ENCODE peak calls at places on chromosomes 3 and 15, in four cellular contexts. One of them, this sample, is unnamed.

GRCh38 chr3:141455603-141456327 is 31.1 kb upstream of the RASA2 start:
- DNase-seq in K562: no peak
- DNase-seq in upper lobe of left lung: peak
- DNase-seq in sigmoid colon: no peak
- DNase-seq in this sample: no peak

GRCh38 chr3:148360046-148360445 is 337.7 kb upstream of the AGTR1 start:
- DNase-seq in K562: no peak
- DNase-seq in upper lobe of left lung: no peak
- DNase-seq in sigmoid colon: no peak
- DNase-seq in this sample: no peak

GRCh38 chr3:17287006-17287689 is 402.4 kb downstream of the PLCL2 start:
- DNase-seq in K562: no peak
- DNase-seq in upper lobe of left lung: no peak
- DNase-seq in sigmoid colon: no peak
- DNase-seq in this sample: no peak

GRCh38 chr15:99434506-99435137 is 131.2 kb upstream of the MEF2A start:
- DNase-seq in K562: no peak
- DNase-seq in upper lobe of left lung: peak
- DNase-seq in sigmoid colon: peak
- DNase-seq in this sample: no peak

GRCh38 chr3:152466784-152467183 is 198.1 kb downstream of the MBNL1 start:
- DNase-seq in K562: peak
- DNase-seq in upper lobe of left lung: no peak
- DNase-seq in sigmoid colon: no peak
- DNase-seq in this sample: no peak

GRCh38 chr15:66698318-66698961 is 3.6 kb upstream of the SMAD6 start:
- DNase-seq in K562: peak
- DNase-seq in upper lobe of left lung: no peak
- DNase-seq in sigmoid colon: peak
- DNase-seq in this sample: no peak

GRCh38 chr15:94110476-94111130 is 120.8 kb upstream of the MCTP2 start:
- DNase-seq in K562: no peak
- DNase-seq in upper lobe of left lung: no peak
- DNase-seq in sigmoid colon: no peak
- DNase-seq in this sample: no peak

GRCh38 chr3:67617518-67617917 is 36.9 kb downstream of the SUCLG2 start:
- DNase-seq in K562: no peak
- DNase-seq in upper lobe of left lung: no peak
- DNase-seq in sigmoid colon: no peak
- DNase-seq in this sample: no peak

GRCh38 chr3:177354461-177354860 is 157.2 kb upstream of the TBL1XR1 start:
- DNase-seq in K562: no peak
- DNase-seq in upper lobe of left lung: no peak
- DNase-seq in sigmoid colon: no peak
- DNase-seq in this sample: no peak

GRCh38 chr3:58004972-58005371 is 3.2 kb upstream of the FLNB start:
- DNase-seq in K562: no peak
- DNase-seq in upper lobe of left lung: no peak
- DNase-seq in sigmoid colon: no peak
- DNase-seq in this sample: no peak

GRCh38 chr3:172208586-172209332 is 169.4 kb downstream of the FNDC3B start:
- DNase-seq in K562: no peak
- DNase-seq in upper lobe of left lung: peak
- DNase-seq in sigmoid colon: no peak
- DNase-seq in this sample: no peak

GRCh38 chr3:58383476-58383875 is 50.2 kb downstream of the PDHB start:
- DNase-seq in K562: no peak
- DNase-seq in upper lobe of left lung: no peak
- DNase-seq in sigmoid colon: no peak
- DNase-seq in this sample: no peak

GRCh38 chr3:77319711-77320110 is 279.8 kb downstream of the ROBO2 start:
- DNase-seq in K562: peak
- DNase-seq in upper lobe of left lung: no peak
- DNase-seq in sigmoid colon: no peak
- DNase-seq in this sample: no peak

GRCh38 chr15:59866642-59867041 is 137.5 kb upstream of the FOXB1 start:
- DNase-seq in K562: no peak
- DNase-seq in upper lobe of left lung: no peak
- DNase-seq in sigmoid colon: no peak
- DNase-seq in this sample: no peak

GRCh38 chr15:84911879-84912660 is 27.6 kb downstream of the SLC28A1 start:
- DNase-seq in K562: peak
- DNase-seq in upper lobe of left lung: no peak
- DNase-seq in sigmoid colon: peak
- DNase-seq in this sample: no peak

GRCh38 chr3:167653750-167654149 is at the start of gene WDR49:
- DNase-seq in K562: no peak
- DNase-seq in upper lobe of left lung: no peak
- DNase-seq in sigmoid colon: no peak
- DNase-seq in this sample: no peak

GRCh38 chr3:37997321-37997720 is 6.7 kb downstream of the VILL start:
- DNase-seq in K562: no peak
- DNase-seq in upper lobe of left lung: no peak
- DNase-seq in sigmoid colon: peak
- DNase-seq in this sample: no peak

GRCh38 chr3:70740082-70740481 is 427.6 kb upstream of the MDFIC2 start:
- DNase-seq in K562: no peak
- DNase-seq in upper lobe of left lung: no peak
- DNase-seq in sigmoid colon: no peak
- DNase-seq in this sample: no peak

GRCh38 chr3:186536883-186537553 is 7.2 kb downstream of the CRYGS start:
- DNase-seq in K562: peak
- DNase-seq in upper lobe of left lung: no peak
- DNase-seq in sigmoid colon: no peak
- DNase-seq in this sample: no peak

GRCh38 chr15:84098604-84099003 is 137.0 kb upstream of the GOLGA6L4 start:
- DNase-seq in K562: no peak
- DNase-seq in upper lobe of left lung: no peak
- DNase-seq in sigmoid colon: no peak
- DNase-seq in this sample: no peak

GRCh38 chr3:156605686-156606605 is 51.0 kb upstream of the SSR3 start:
- DNase-seq in K562: peak
- DNase-seq in upper lobe of left lung: peak
- DNase-seq in sigmoid colon: peak
- DNase-seq in this sample: no peak

GRCh38 chr3:12969487-12969886 is 103.7 kb downstream of the IQSEC1 start:
- DNase-seq in K562: no peak
- DNase-seq in upper lobe of left lung: no peak
- DNase-seq in sigmoid colon: no peak
- DNase-seq in this sample: no peak

GRCh38 chr3:9028134-9028533 is 64.9 kb upstream of the RAD18 start:
- DNase-seq in K562: no peak
- DNase-seq in upper lobe of left lung: peak
- DNase-seq in sigmoid colon: peak
- DNase-seq in this sample: no peak

GRCh38 chr15:39784638-39785037 is 2.0 kb upstream of the FSIP1 start:
- DNase-seq in K562: no peak
- DNase-seq in upper lobe of left lung: no peak
- DNase-seq in sigmoid colon: no peak
- DNase-seq in this sample: no peak

GRCh38 chr3:134039161-134039862 is 9.6 kb upstream of the SLCO2A1 start:
- DNase-seq in K562: peak
- DNase-seq in upper lobe of left lung: peak
- DNase-seq in sigmoid colon: peak
- DNase-seq in this sample: no peak
- TF ChIP-seq POLR2AphosphoS5 in K562: no peak
- TF ChIP-seq POLR2AphosphoS5 in upper lobe of left lung: no peak
- TF ChIP-seq POLR2AphosphoS5 in sigmoid colon: no peak
- TF ChIP-seq POLR2AphosphoS5 in this sample: no peak

DNA sequence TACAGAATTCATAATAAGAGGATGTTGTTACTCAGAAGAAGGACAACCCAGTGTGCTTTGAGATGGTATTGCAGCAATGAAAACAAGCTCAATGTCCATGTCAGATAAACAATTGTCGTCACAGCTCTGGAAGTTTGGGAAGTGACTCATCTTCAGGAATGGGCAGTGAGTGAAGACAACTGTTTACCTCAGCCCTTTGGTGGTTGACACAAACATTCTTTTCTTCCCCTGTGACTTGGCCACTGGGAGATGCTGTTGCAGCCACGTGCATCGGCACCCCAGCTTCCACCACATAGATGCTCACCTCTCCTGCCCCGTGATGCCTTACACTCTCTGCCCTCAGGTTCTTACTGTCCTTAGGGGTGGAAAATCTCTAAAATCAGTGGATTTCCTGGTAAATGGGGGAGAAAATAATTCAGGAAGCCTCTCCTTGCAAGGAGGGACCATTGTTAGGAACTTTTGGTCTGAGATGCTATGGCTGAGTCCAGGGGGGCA is 114.1 kb upstream of the GALNT15 start:
- DNase-seq in K562: peak
- DNase-seq in upper lobe of left lung: no peak
- DNase-seq in sigmoid colon: peak
- DNase-seq in this sample: no peak
- TF ChIP-seq POLR2A in K562: no peak
- TF ChIP-seq POLR2A in upper lobe of left lung: no peak
- TF ChIP-seq POLR2A in sigmoid colon: no peak
- TF ChIP-seq POLR2A in this sample: no peak

GRCh38 chr3:123161167-123161566 is 40.6 kb upstream of the SEC22A start:
- DNase-seq in K562: no peak
- DNase-seq in upper lobe of left lung: no peak
- DNase-seq in sigmoid colon: no peak
- DNase-seq in this sample: no peak
- TF ChIP-seq POLR2AphosphoS5 in K562: no peak
- TF ChIP-seq POLR2AphosphoS5 in upper lobe of left lung: no peak
- TF ChIP-seq POLR2AphosphoS5 in sigmoid colon: no peak
- TF ChIP-seq POLR2AphosphoS5 in this sample: no peak

GRCh38 chr3:138609898-138610266 is 1.3 kb downstream of the FAIM start:
- DNase-seq in K562: no peak
- DNase-seq in upper lobe of left lung: no peak
- DNase-seq in sigmoid colon: no peak
- DNase-seq in this sample: no peak

GRCh38 chr3:138608322-138609214 is at the start of gene FAIM:
- DNase-seq in K562: peak
- DNase-seq in upper lobe of left lung: peak
- DNase-seq in sigmoid colon: peak
- DNase-seq in this sample: peak
- TF ChIP-seq POLR2A in K562: peak
- TF ChIP-seq POLR2A in upper lobe of left lung: peak
- TF ChIP-seq POLR2A in sigmoid colon: no peak
- TF ChIP-seq POLR2A in this sample: peak